ENCODE peak calls at places on chromosome 14, in seven cellular contexts. A is K562, B is heart left ventricle, Y is ovary, U is IMR-90, P is sigmoid colon, I is H54. X is an unnamed sample.

GRCh38 chr14:63045612-63046320 is 508 bp upstream of the KCNH5 start:
- DNase-seq in A (peak; percentile 7), B (peak; percentile 51), Y (peak; percentile 9), I (no peak), P (no peak), U (peak; percentile 40), X (no peak)

GRCh38 chr14:33951183-33951840 is 438 bp upstream of the EGLN3 start:
- DNase-seq in A (no peak), B (no peak), U (no peak), P (no peak), I (no peak), Y (no peak), X (no peak)

GRCh38 chr14:19729763-19730162 is 13.6 kb upstream of the OR4Q3 start:
- DNase-seq in B (no peak), A (no peak), U (no peak), P (no peak), Y (no peak), I (no peak), X (no peak)

GRCh38 chr14:52769889-52770288 is 21.5 kb downstream of the GNPNAT1 start:
- DNase-seq in P (no peak), U (no peak), A (no peak), Y (no peak), I (no peak), B (no peak), X (no peak)

GRCh38 chr14:102427642-102428041 is 64.9 kb downstream of the TECPR2 start:
- DNase-seq in P (peak; percentile 43), Y (peak; percentile 3), A (no peak), I (no peak), U (no peak), B (no peak), X (no peak)

GRCh38 chr14:77059276-77059934 is 30.9 kb upstream of the IRF2BPL start:
- DNase-seq in Y (no peak), U (peak; percentile 91), A (peak; percentile 77), P (no peak), B (peak; percentile 70), I (peak; percentile 79), X (peak; percentile 56)

GRCh38 chr14:100062602-100063001 is 2.6 kb upstream of the EVL start:
- DNase-seq in A (no peak), I (no peak), B (no peak), P (no peak), U (no peak), Y (no peak), X (no peak)

GRCh38 chr14:67442139-67442906 is 30.4 kb upstream of the PLEK2 start:
- DNase-seq in P (no peak), B (no peak), A (no peak), I (no peak), Y (no peak), U (no peak), X (no peak)

GRCh38 chr14:74510955-74511354 is 17.4 kb downstream of the ISCA2 start:
- DNase-seq in P (peak; percentile 54), Y (peak; percentile 49), B (peak; percentile 57), I (peak; percentile 45), A (no peak), U (peak; percentile 81), X (no peak)

GRCh38 chr14:22268875-22269274 is 320.1 kb downstream of the DAD1 start:
- DNase-seq in U (peak; percentile 47), A (no peak), Y (no peak), P (no peak), B (no peak), I (no peak), X (no peak)

GRCh38 chr14:59188461-59189280 is at the start of gene DAAM1:
- DNase-seq in P (peak; percentile 100), I (peak; percentile 65), A (peak; percentile 88), B (peak; percentile 98), U (peak; percentile 98), Y (peak; percentile 96), X (peak; percentile 98)
- TF ChIP-seq POLR2A in P (peak; percentile 94), I (peak; percentile 65), A (peak; percentile 62), B (peak; percentile 99), U (peak; percentile 72), Y (peak; percentile 97), X (peak; percentile 98)

DNA sequence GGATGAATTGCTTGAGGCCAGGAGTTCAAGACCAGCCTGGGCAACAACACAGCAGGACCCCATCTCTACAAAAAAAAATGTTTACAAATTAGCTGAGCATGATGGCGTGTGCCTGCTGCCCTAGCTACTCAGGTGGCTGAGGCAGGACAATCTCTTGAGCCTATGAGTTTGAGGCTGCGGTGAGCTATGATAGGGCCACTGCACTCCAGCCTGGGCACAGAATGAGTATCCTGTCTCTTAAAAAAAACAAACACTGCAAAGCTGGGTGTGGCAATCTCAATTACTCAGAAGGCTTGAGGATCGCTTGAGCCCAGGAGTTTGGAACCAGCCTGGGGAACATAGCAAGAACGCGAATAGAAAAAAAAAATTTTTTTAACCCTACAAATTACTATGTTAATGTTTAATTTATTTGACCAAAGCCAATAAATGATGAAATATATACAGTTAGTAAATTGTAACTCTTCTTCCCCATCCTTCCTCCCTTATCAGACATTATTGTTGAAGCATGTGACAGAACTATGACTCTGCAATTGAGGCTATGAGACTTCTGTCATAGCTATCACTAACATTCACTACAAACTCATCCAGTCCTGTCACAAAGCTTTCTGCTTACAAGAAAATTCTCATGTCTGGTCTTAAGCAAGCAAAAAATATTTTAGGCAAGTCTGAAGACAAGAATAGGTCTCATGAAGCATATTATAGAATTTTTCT is 9.8 kb downstream of the BTBD7 start:
- DNase-seq in I (no peak), P (no peak), B (no peak), A (peak; percentile 41), Y (no peak), U (no peak), X (no peak)
- TF ChIP-seq POLR2A in I (no peak), P (no peak), B (no peak), A (no peak), Y (no peak), U (no peak), X (no peak)

GRCh38 chr14:105055736-105056302 is 9.4 kb downstream of the GPR132 start:
- DNase-seq in U (no peak), B (no peak), I (no peak), A (no peak), P (no peak), Y (no peak), X (no peak)
- TF ChIP-seq POLR2A in U (no peak), B (no peak), I (no peak), A (no peak), P (no peak), Y (no peak), X (no peak)

DNA sequence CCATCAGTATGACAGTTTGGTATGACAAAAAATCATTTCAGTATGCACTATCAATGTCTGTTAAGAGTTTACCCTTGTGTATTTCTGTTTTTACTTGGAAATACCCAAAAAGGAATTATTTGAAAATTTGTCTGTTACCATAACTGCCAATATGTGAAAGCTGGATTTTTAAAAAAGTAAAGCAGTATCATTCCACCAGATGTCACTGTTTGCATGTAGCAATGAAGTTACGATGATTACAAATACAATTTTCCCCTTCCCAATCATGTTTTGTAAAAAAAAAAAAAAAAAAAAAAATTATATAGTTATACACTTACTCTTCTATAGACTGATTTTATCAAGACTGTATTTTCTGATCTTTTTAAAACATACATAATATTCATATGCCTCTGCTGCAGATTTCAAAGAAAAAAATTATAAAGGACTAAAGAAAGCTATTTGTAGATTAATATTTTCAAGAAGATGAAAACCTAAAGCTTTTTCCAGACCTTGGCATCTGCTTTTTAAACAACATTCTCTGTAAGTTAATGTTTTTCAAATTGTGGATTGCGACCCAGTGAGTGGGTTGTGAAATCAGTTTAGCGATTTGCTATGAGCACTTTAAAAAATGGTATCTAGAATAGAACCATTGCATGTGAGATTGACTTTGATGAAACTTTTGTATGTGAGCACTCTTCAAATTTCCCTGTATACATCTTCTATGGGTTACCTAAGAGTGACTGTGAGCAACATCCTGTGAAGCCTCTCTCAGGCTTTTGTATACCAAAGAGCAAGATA is 114.2 kb downstream of the TTC6 start:
- DNase-seq in A (peak; percentile 7), U (peak; percentile 39), B (no peak), P (no peak), I (no peak), Y (no peak), X (no peak)
- TF ChIP-seq POLR2A in A (no peak), U (no peak), B (no peak), P (no peak), I (no peak), Y (no peak), X (no peak)

DNA sequence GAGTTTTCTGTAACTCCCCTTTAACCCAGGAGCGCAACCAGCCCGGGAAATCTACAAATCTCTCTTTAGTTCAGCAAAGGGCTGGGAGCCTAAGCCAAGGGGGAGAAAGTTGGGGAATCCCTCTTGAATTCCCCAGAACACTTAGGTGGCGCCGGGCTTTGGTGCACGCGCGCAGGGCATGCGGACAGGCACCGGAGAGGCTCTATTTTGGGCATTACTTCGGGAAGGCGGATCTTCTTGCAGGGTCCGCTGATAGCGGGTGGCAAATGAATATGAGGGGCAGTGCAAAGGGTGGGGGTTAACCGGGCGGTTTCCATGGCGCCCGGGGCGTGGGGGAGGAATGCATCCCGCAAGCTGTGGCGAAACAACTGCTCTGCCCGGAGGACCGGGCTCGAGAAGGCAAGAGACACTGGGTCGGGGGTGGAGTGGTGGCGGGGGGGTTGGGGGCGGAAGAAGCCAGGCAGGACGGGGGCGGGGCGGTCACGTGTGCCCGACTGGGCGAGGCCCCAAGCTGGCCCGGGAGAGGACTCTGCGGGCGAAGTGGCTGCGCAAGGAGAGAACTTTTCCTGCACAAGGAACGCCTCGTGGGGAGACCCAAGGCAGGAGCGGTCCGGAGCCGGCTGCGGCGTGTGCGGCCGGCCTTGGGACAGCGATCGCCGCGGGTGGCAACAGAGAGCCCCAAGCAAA is at the start of gene FLVCR2:
- DNase-seq in P (peak; percentile 91), B (peak; percentile 89), U (peak; percentile 49), A (peak; percentile 45), I (peak; percentile 59), Y (peak; percentile 85), X (peak; percentile 74)
- TF ChIP-seq POLR2A in P (no peak), B (no peak), U (peak; percentile 12), A (no peak), I (no peak), Y (no peak), X (no peak)

DNA sequence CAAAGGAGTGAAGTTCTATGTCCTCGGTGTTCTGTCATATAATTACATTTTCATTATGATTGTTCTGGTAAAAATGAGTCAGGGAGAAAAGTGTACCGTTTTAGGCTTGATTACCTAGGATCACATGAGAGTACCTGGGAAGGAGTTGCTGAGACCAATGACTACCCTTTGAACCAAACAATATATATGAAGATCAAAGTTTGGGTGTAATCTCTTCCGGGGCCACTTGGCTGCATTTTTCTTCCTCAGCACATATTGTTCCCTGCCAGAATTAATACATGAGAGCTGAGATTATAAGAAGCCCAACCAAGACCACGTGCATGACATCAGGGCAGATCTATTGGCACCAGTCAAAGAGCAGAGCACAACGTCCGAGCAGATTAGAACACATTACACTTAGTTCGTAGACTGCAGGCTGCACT is 41.1 kb upstream of the DHRS7 start:
- DNase-seq in I (no peak), A (no peak), U (no peak), B (no peak), Y (no peak), P (no peak), X (no peak)
- TF ChIP-seq POLR2A in I (no peak), A (no peak), U (no peak), B (no peak), Y (no peak), P (no peak), X (no peak)

GRCh38 chr14:50666772-50667490 is 1.2 kb downstream of the SAV1 start:
- DNase-seq in U (peak; percentile 73), P (peak; percentile 78), I (no peak), B (no peak), Y (peak; percentile 52), A (peak; percentile 16), X (peak; percentile 50)
- TF ChIP-seq POLR2A in U (no peak), P (no peak), I (no peak), B (no peak), Y (peak; percentile 52), A (no peak), X (no peak)